ENCODE peak calls at places on chromosomes 11 and 22, in nine cellular contexts. B is astrocyte of the cerebellum, Q is heart left ventricle, E is A549, H is fibroblast of lung, C is heart right ventricle, U is adrenal gland, I is astrocyte, T is lower lobe of right lung. L is an unnamed sample.

GRCh38 chr22:19811811-19812771 is 42.6 kb downstream of the GNB1L start:
- DNase-seq in B (no peak), C (peak), U (peak), T (peak), I (no peak), E (no peak), H (no peak), Q (no peak), L (no peak)

GRCh38 chr22:24183321-24184031 is 2.2 kb downstream of the SUSD2 start:
- DNase-seq in T (peak), U (no peak), E (no peak), H (no peak), B (no peak), Q (no peak), C (no peak), I (no peak), L (no peak)

GRCh38 chr22:49692499-49693225 is 135.0 kb downstream of the BRD1 start:
- DNase-seq in B (no peak), U (no peak), Q (no peak), T (no peak), I (no peak), H (no peak), C (no peak), E (no peak), L (no peak)

GRCh38 chr11:73273246-73273890 is 1.2 kb downstream of the P2RY6 start:
- DNase-seq in Q (no peak), U (no peak), I (no peak), H (no peak), E (no peak), C (no peak), T (no peak), B (no peak), L (no peak)

GRCh38 chr11:98616256-98616655 is 404.5 kb upstream of the CNTN5 start:
- DNase-seq in Q (no peak), H (no peak), I (no peak), T (no peak), U (no peak), C (no peak), E (no peak), B (no peak), L (peak)

GRCh38 chr11:75475767-75476650 is 43.0 kb upstream of the KLHL35 start:
- DNase-seq in C (peak), U (peak), B (no peak), E (no peak), H (peak), I (no peak), Q (peak), T (peak), L (no peak)

GRCh38 chr11:24896118-24896835 is 399.4 kb downstream of the LUZP2 start:
- DNase-seq in I (no peak), C (no peak), H (no peak), Q (no peak), E (no peak), T (no peak), B (no peak), U (no peak), L (no peak)

GRCh38 chr11:118443590-118444218 is 7.4 kb downstream of the KMT2A start:
- DNase-seq in I (no peak), H (no peak), C (no peak), B (no peak), Q (no peak), E (no peak), T (no peak), U (no peak), L (no peak)

GRCh38 chr22:39598017-39598965 is 27.7 kb downstream of the CACNA1I start:
- DNase-seq in I (no peak), U (no peak), H (no peak), E (peak), T (peak), Q (no peak), B (no peak), C (peak), L (peak)

GRCh38 chr22:25626146-25626992 is 61.9 kb downstream of the GRK3 start:
- DNase-seq in B (no peak), H (no peak), C (no peak), U (no peak), T (no peak), I (no peak), E (no peak), Q (no peak), L (no peak)

GRCh38 chr11:44028816-44029506 is 18.8 kb upstream of the ACCSL start:
- DNase-seq in E (no peak), U (no peak), Q (no peak), T (no peak), H (no peak), B (no peak), C (no peak), I (no peak), L (no peak)

GRCh38 chr11:100576044-100577021 is 110.8 kb upstream of the ARHGAP42 start:
- DNase-seq in C (no peak), U (peak), T (no peak), B (peak), I (peak), Q (peak), H (peak), E (peak), L (peak)

GRCh38 chr22:37288521-37288920 is 6.2 kb downstream of the CYTH4 start:
- DNase-seq in H (no peak), Q (no peak), U (no peak), C (no peak), T (no peak), E (no peak), I (no peak), B (no peak), L (no peak)

GRCh38 chr11:64390558-64390957 is 31.6 kb downstream of the RPS6KA4 start:
- DNase-seq in I (no peak), H (no peak), T (no peak), B (no peak), E (no peak), Q (no peak), C (no peak), U (no peak), L (no peak)

GRCh38 chr11:45635907-45636306 is 29.5 kb downstream of the CHST1 start:
- DNase-seq in H (no peak), T (no peak), B (no peak), C (no peak), I (no peak), E (no peak), Q (no peak), U (no peak), L (no peak)

GRCh38 chr11:118791015-118791960 is at the start of gene DDX6:
- DNase-seq in T (peak), E (peak), U (peak), B (peak), Q (peak), H (peak), I (peak), C (peak), L (peak)

GRCh38 chr11:33536178-33536577 is 164.4 kb downstream of the C11orf91 start:
- DNase-seq in Q (no peak), T (no peak), I (no peak), B (no peak), H (no peak), U (no peak), C (no peak), E (no peak), L (no peak)

GRCh38 chr11:70298243-70298915 is 27.9 kb downstream of the PPFIA1 start:
- DNase-seq in Q (no peak), I (peak), B (no peak), U (no peak), T (no peak), C (no peak), H (no peak), E (no peak), L (no peak)

GRCh38 chr11:63592975-63593395 is 21.2 kb downstream of the PLAAT3 start:
- DNase-seq in C (no peak), H (peak), Q (no peak), I (no peak), T (no peak), E (peak), B (no peak), U (no peak), L (no peak)

GRCh38 chr11:122405788-122406341 is 249.7 kb upstream of the UBASH3B start:
- DNase-seq in U (no peak), I (peak), Q (no peak), E (no peak), C (no peak), H (peak), T (no peak), B (no peak), L (no peak)

GRCh38 chr11:119907934-119908760 is 179.1 kb upstream of the NECTIN1 start:
- DNase-seq in E (no peak), Q (no peak), T (no peak), H (no peak), C (no peak), B (no peak), I (no peak), U (no peak), L (no peak)

GRCh38 chr11:21892696-21893095 is 300.2 kb upstream of the ANO5 start:
- DNase-seq in U (no peak), E (no peak), C (no peak), I (no peak), T (no peak), H (no peak), Q (no peak), B (no peak), L (no peak)

GRCh38 chr11:23320131-23320530 is 459.9 kb upstream of the CCDC179 start:
- DNase-seq in H (no peak), U (no peak), B (no peak), I (peak), Q (no peak), E (no peak), T (no peak), C (no peak), L (no peak)

GRCh38 chr11:90178751-90179150 is 44.1 kb downstream of the CHORDC1 start:
- DNase-seq in U (no peak), E (no peak), I (no peak), Q (no peak), B (no peak), H (no peak), C (no peak), T (no peak), L (peak)

GRCh38 chr11:63909621-63910506 is 7.1 kb downstream of the RCOR2 start:
- DNase-seq in E (no peak), T (no peak), B (no peak), U (no peak), I (no peak), Q (no peak), H (peak), C (no peak), L (no peak)

DNA sequence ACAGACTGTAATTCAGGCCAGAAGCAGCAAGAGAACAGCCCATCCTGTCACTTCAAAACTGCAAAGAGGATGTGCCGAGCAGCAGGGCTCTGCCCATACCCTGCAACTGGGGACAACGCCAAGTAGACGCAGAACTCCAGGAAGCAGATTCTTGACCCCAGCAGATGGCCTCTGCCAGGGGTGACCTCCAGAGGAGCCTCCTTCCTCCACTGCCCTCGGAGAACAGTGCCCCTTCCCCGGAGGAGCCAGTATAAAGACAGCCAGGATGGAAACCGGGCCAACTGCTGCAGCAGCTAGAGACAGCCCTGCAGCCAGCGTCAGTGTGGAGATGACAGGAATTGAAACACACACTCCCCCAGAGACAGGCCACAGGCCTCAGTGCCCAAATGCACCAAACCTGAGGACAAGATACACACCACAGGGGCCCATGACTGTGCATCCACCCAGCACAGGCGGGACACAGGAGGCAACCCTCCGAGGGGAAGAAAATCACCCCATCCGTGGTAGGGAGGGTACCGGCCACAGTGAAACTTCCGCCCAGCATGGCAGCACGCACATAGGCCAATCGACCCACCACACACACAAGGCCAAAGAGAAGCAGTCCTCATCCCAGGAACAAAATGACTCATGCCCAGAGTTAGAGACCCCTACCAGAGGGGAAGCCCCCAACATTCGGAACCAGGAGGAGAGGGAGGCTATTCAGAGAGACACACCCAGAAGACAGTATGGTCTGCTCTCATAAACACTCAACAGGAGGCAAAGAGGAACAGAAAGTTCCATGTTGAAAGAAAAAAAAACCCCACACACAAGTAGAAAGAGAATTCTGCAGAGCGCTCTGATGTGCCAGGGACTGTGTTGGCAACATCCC is 5.6 kb downstream of the AHNAK start:
- DNase-seq in U (peak), E (no peak), T (no peak), C (peak), Q (peak), H (no peak), B (no peak), I (no peak), L (no peak)
- H3K4me3 ChIP-seq in U (peak), E (no peak), T (peak), C (peak), Q (peak), H (peak), B (peak), I (peak), L (no peak)

DNA sequence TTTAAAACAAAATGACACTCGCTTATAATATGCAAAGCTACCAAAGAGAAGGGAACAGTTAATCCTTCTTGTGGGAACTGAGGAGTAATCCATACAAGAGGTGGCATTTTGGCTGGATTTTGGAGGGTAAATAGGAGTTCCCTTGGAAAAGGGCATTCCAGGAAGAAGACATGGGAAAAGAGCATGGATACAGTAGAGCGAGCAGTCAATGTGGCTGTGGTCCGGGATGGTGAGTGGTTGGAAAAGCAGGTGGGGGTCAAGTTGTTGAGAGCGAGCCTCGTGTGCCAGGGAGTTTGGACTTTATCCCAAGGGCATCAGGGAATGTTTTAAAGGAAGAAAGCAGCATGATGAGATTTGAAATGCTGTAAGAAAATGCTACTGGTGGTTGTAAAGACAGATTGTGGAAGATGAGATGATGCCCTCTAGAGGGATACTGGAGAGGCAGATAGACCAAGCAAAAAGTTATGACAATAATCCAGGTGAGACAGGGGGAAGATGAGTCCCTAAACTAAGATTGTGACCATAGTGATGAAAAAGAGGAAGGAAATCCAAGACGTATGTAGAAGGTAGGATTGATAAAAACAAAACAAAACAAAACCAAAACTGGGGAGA is 3.8 kb upstream of the MMP7 start:
- DNase-seq in I (no peak), E (no peak), U (no peak), H (no peak), C (no peak), T (no peak), B (no peak), Q (no peak), L (no peak)
- TF ChIP-seq CTCF in I (no peak), E (no peak), U (no peak), H (no peak), C (no peak), T (no peak), B (no peak), Q (no peak), L (peak)

GRCh38 chr11:61868601-61869476 is 22.5 kb downstream of the FADS3 start:
- DNase-seq in Q (no peak), U (no peak), B (no peak), E (no peak), H (no peak), T (no peak), C (no peak), I (no peak), L (no peak)

GRCh38 chr11:61870429-61871039 is 20.8 kb downstream of the FADS3 start:
- DNase-seq in B (no peak), U (no peak), H (peak), E (no peak), T (no peak), Q (no peak), C (no peak), I (no peak), L (no peak)

GRCh38 chr11:61869636-61870428 is 21.5 kb downstream of the FADS3 start:
- DNase-seq in Q (no peak), B (no peak), U (peak), T (no peak), E (no peak), H (no peak), I (no peak), C (no peak), L (no peak)

GRCh38 chr11:61872935-61873565 is 18.3 kb downstream of the FADS3 start:
- DNase-seq in T (no peak), U (no peak), B (no peak), C (no peak), I (no peak), E (no peak), Q (no peak), H (no peak), L (no peak)

GRCh38 chr11:61871158-61871597 is 20.2 kb downstream of the FADS3 start:
- DNase-seq in U (peak), T (peak), B (peak), C (peak), E (peak), H (peak), I (peak), Q (peak), L (no peak)
- H3K4me3 ChIP-seq in U (no peak), T (no peak), B (peak), C (peak), E (no peak), H (no peak), I (peak), Q (peak), L (no peak)

DNA sequence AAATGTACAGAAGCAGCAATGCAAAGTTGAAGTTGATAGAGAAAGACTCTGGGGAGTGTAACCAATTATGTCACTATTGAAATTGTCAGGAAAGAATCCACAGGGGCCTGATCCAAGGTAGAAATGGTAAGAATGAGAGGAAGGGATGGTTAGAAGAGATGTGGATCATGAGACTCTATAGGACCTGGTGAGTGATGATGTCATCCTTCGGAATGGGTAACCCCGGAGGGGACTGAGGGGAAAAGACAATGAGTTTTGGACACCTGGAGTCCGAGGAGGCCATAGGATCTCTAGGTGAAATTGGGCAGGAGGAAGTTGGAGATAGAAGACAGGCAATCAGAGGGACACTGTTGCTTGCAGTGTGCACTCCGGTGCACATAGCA is 6.3 kb upstream of the TIMP3 start:
- DNase-seq in B (no peak), I (no peak), C (no peak), U (no peak), T (no peak), E (no peak), H (no peak), Q (no peak), L (no peak)
- TF ChIP-seq CTCF in B (no peak), I (no peak), C (no peak), U (no peak), T (no peak), E (no peak), H (no peak), Q (no peak), L (no peak)

GRCh38 chr11:15200696-15201095 is 86.0 kb downstream of the INSC start:
- DNase-seq in C (no peak), I (no peak), H (no peak), T (no peak), E (no peak), B (no peak), U (no peak), Q (no peak), L (no peak)

GRCh38 chr11:15201586-15201985 is 86.9 kb downstream of the INSC start:
- DNase-seq in E (no peak), Q (no peak), U (no peak), I (no peak), C (no peak), B (no peak), H (no peak), T (no peak), L (no peak)

GRCh38 chr11:15204766-15205165 is 90.0 kb downstream of the INSC start:
- DNase-seq in E (no peak), I (no peak), B (no peak), H (no peak), C (no peak), U (no peak), Q (no peak), T (no peak), L (no peak)

GRCh38 chr11:15199693-15200092 is 85.0 kb downstream of the INSC start:
- DNase-seq in U (no peak), H (no peak), I (peak), C (peak), B (no peak), Q (peak), E (no peak), T (no peak), L (peak)

GRCh38 chr11:15202626-15203025 is 87.9 kb downstream of the INSC start:
- DNase-seq in B (no peak), C (no peak), Q (no peak), E (no peak), U (no peak), I (no peak), H (no peak), T (no peak), L (no peak)
- H3K4me3 ChIP-seq in B (no peak), C (no peak), Q (no peak), E (no peak), U (no peak), I (no peak), H (no peak), T (no peak), L (no peak)

L was measured in LNCaP clone FGC.